ENCODE peak calls at places on chromosomes 4 and X, in seven cellular contexts. T, S, U, W, M, K and V are unnamed samples.

GRCh38 chr4:859496-859895 is 33.6 kb upstream of the CPLX1 start:
- DNase-seq in W (no peak), S (no peak), K (no peak), T (no peak), M (no peak), U (no peak), V (no peak)

GRCh38 chr4:6941796-6942195 is 32.2 kb downstream of the TBC1D14 start:
- DNase-seq in K (no peak), M (no peak), S (no peak), T (no peak), W (no peak), U (no peak), V (no peak)

GRCh38 chr4:74370912-74371311 is 6.0 kb downstream of the EREG start:
- DNase-seq in T (no peak), K (peak), M (peak), S (no peak), U (no peak), W (no peak), V (no peak)

GRCh38 chr4:175451238-175451965 is 360.7 kb downstream of the GPM6A start:
- DNase-seq in T (no peak), U (no peak), M (no peak), W (no peak), K (no peak), S (no peak), V (no peak)

GRCh38 chrX:103742339-103742738 is 31.6 kb downstream of the TMEM31 start:
- DNase-seq in S (no peak), U (no peak), W (no peak), M (no peak), K (no peak), T (no peak), V (no peak)

GRCh38 chr4:155911905-155912304 is 8.4 kb downstream of the TDO2 start:
- DNase-seq in U (no peak), S (no peak), M (no peak), T (no peak), W (no peak), K (no peak), V (no peak)

GRCh38 chrX:153353416-153353815 is 19.5 kb downstream of the ZNF275 start:
- DNase-seq in T (no peak), S (no peak), W (no peak), M (no peak), K (no peak), U (no peak), V (no peak)

GRCh38 chr4:120829113-120829831 is 93.3 kb downstream of the PRDM5 start:
- DNase-seq in K (peak), M (no peak), S (no peak), U (no peak), W (no peak), T (no peak), V (no peak)

GRCh38 chr4:70632028-70632427 is 3.5 kb downstream of the ENAM start:
- DNase-seq in K (peak), W (no peak), T (no peak), S (no peak), U (no peak), M (peak), V (no peak)

GRCh38 chr4:188714907-188715306 is 575.7 kb downstream of the TRIML1 start:
- DNase-seq in S (no peak), T (no peak), K (peak), U (no peak), M (no peak), W (no peak), V (no peak)